ENCODE peak calls at places on chromosome 3, in five cellular contexts. One of them, this sample, is unnamed.

GRCh38 chr3:192819001-192819569 is 91.7 kb upstream of the FGF12 start:
- DNase-seq in fibroblast of pulmonary artery: peak
- DNase-seq in astrocyte of the spinal cord: peak
- DNase-seq in sigmoid colon: no peak
- DNase-seq in MM.1S: no peak
- DNase-seq in this sample: peak

GRCh38 chr3:196985298-196985697 is 16.7 kb upstream of the PIGZ start:
- DNase-seq in fibroblast of pulmonary artery: no peak
- DNase-seq in astrocyte of the spinal cord: no peak
- DNase-seq in sigmoid colon: no peak
- DNase-seq in MM.1S: no peak
- DNase-seq in this sample: no peak

GRCh38 chr3:72120806-72121778 is 336.1 kb upstream of the PROK2 start:
- DNase-seq in fibroblast of pulmonary artery: no peak
- DNase-seq in astrocyte of the spinal cord: no peak
- DNase-seq in sigmoid colon: no peak
- DNase-seq in MM.1S: no peak
- DNase-seq in this sample: no peak

GRCh38 chr3:110821586-110821985 is 250.0 kb upstream of the NECTIN3 start:
- DNase-seq in fibroblast of pulmonary artery: no peak
- DNase-seq in astrocyte of the spinal cord: no peak
- DNase-seq in sigmoid colon: no peak
- DNase-seq in MM.1S: no peak
- DNase-seq in this sample: peak

GRCh38 chr3:143171141-143171651 is 51.6 kb downstream of the CHST2 start:
- DNase-seq in fibroblast of pulmonary artery: peak
- DNase-seq in astrocyte of the spinal cord: peak
- DNase-seq in sigmoid colon: no peak
- DNase-seq in MM.1S: peak
- DNase-seq in this sample: peak

GRCh38 chr3:178275793-178276192 is 260.4 kb upstream of the KCNMB2 start:
- DNase-seq in fibroblast of pulmonary artery: no peak
- DNase-seq in astrocyte of the spinal cord: no peak
- DNase-seq in sigmoid colon: no peak
- DNase-seq in MM.1S: no peak
- DNase-seq in this sample: no peak

GRCh38 chr3:11392689-11393114 is 120.5 kb downstream of the ATG7 start:
- DNase-seq in fibroblast of pulmonary artery: no peak
- DNase-seq in astrocyte of the spinal cord: no peak
- DNase-seq in sigmoid colon: no peak
- DNase-seq in MM.1S: no peak
- DNase-seq in this sample: no peak

GRCh38 chr3:196159952-196160804 is 51.0 kb downstream of the ZDHHC19 start:
- DNase-seq in fibroblast of pulmonary artery: peak
- DNase-seq in astrocyte of the spinal cord: peak
- DNase-seq in sigmoid colon: no peak
- DNase-seq in MM.1S: peak
- DNase-seq in this sample: peak

GRCh38 chr3:71585891-71586809 is 2.6 kb upstream of the FOXP1 start:
- DNase-seq in fibroblast of pulmonary artery: peak
- DNase-seq in astrocyte of the spinal cord: peak
- DNase-seq in sigmoid colon: no peak
- DNase-seq in MM.1S: peak
- DNase-seq in this sample: peak

GRCh38 chr3:197029511-197030167 is at the start of gene MELTF:
- DNase-seq in fibroblast of pulmonary artery: peak
- DNase-seq in astrocyte of the spinal cord: peak
- DNase-seq in sigmoid colon: no peak
- DNase-seq in MM.1S: peak
- DNase-seq in this sample: peak

GRCh38 chr3:81468385-81468784 is 293.1 kb downstream of the GBE1 start:
- DNase-seq in fibroblast of pulmonary artery: no peak
- DNase-seq in astrocyte of the spinal cord: no peak
- DNase-seq in sigmoid colon: no peak
- DNase-seq in MM.1S: no peak
- DNase-seq in this sample: no peak

GRCh38 chr3:129695203-129695602 is 88.7 kb upstream of the PLXND1 start:
- DNase-seq in fibroblast of pulmonary artery: peak
- DNase-seq in astrocyte of the spinal cord: no peak
- DNase-seq in sigmoid colon: peak
- DNase-seq in MM.1S: no peak
- DNase-seq in this sample: peak

GRCh38 chr3:4752201-4753072 is 226.8 kb upstream of the BHLHE40 start:
- DNase-seq in fibroblast of pulmonary artery: no peak
- DNase-seq in astrocyte of the spinal cord: no peak
- DNase-seq in sigmoid colon: no peak
- DNase-seq in MM.1S: no peak
- DNase-seq in this sample: peak

GRCh38 chr3:95002665-95003064 is 939.8 kb downstream of the NSUN3 start:
- DNase-seq in fibroblast of pulmonary artery: no peak
- DNase-seq in astrocyte of the spinal cord: no peak
- DNase-seq in sigmoid colon: no peak
- DNase-seq in MM.1S: no peak
- DNase-seq in this sample: no peak

GRCh38 chr3:46656778-46657556 is 36.5 kb downstream of the ALS2CL start:
- DNase-seq in fibroblast of pulmonary artery: no peak
- DNase-seq in astrocyte of the spinal cord: no peak
- DNase-seq in sigmoid colon: no peak
- DNase-seq in MM.1S: no peak
- DNase-seq in this sample: peak

GRCh38 chr3:37171144-37171543 is 3.2 kb downstream of the LRRFIP2 start:
- DNase-seq in fibroblast of pulmonary artery: no peak
- DNase-seq in astrocyte of the spinal cord: no peak
- DNase-seq in sigmoid colon: no peak
- DNase-seq in MM.1S: no peak
- DNase-seq in this sample: no peak

DNA sequence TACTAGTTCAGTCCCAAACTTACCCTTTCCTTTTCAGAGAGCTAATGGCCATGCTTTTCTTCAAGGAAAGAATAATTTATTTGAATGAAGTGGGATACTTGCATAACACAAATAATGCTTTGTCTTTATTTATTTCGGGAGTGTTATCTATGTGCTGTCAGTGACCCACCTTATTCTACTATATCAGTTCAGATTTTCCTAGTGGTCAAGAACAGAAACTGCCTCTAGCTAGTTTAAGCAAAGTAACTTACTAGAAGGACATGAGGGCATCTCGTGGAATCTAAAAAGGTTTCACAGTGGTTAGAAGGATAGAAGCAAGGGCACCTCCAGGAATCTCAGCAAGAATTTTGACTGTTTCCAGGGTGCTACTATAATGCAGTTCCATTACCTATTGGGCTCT is 3.8 kb upstream of the TIMMDC1 start:
- DNase-seq in fibroblast of pulmonary artery: no peak
- DNase-seq in astrocyte of the spinal cord: no peak
- DNase-seq in sigmoid colon: no peak
- DNase-seq in MM.1S: no peak
- DNase-seq in this sample: no peak
- TF ChIP-seq CTCF in fibroblast of pulmonary artery: peak
- TF ChIP-seq CTCF in astrocyte of the spinal cord: peak
- TF ChIP-seq CTCF in sigmoid colon: no peak
- TF ChIP-seq CTCF in MM.1S: peak
- TF ChIP-seq CTCF in this sample: peak

GRCh38 chr3:127560051-127560787 is 30.3 kb downstream of the TPRA1 start:
- DNase-seq in fibroblast of pulmonary artery: no peak
- DNase-seq in astrocyte of the spinal cord: no peak
- DNase-seq in sigmoid colon: no peak
- DNase-seq in MM.1S: no peak
- DNase-seq in this sample: no peak
- H3K4me3 ChIP-seq in fibroblast of pulmonary artery: no peak
- H3K4me3 ChIP-seq in astrocyte of the spinal cord: no peak
- H3K4me3 ChIP-seq in sigmoid colon: no peak
- H3K4me3 ChIP-seq in MM.1S: no peak
- H3K4me3 ChIP-seq in this sample: no peak

GRCh38 chr3:185915642-185916041 is 22.2 kb downstream of the TRA2B start:
- DNase-seq in fibroblast of pulmonary artery: no peak
- DNase-seq in astrocyte of the spinal cord: no peak
- DNase-seq in sigmoid colon: no peak
- DNase-seq in MM.1S: no peak
- DNase-seq in this sample: no peak

GRCh38 chr3:185912929-185913901 is 24.6 kb downstream of the TRA2B start:
- DNase-seq in fibroblast of pulmonary artery: no peak
- DNase-seq in astrocyte of the spinal cord: no peak
- DNase-seq in sigmoid colon: no peak
- DNase-seq in MM.1S: no peak
- DNase-seq in this sample: no peak

GRCh38 chr3:185912512-185912911 is 25.3 kb downstream of the TRA2B start:
- DNase-seq in fibroblast of pulmonary artery: no peak
- DNase-seq in astrocyte of the spinal cord: no peak
- DNase-seq in sigmoid colon: no peak
- DNase-seq in MM.1S: no peak
- DNase-seq in this sample: no peak

GRCh38 chr3:185916042-185916833 is 21.6 kb downstream of the TRA2B start:
- DNase-seq in fibroblast of pulmonary artery: no peak
- DNase-seq in astrocyte of the spinal cord: no peak
- DNase-seq in sigmoid colon: no peak
- DNase-seq in MM.1S: no peak
- DNase-seq in this sample: no peak

DNA sequence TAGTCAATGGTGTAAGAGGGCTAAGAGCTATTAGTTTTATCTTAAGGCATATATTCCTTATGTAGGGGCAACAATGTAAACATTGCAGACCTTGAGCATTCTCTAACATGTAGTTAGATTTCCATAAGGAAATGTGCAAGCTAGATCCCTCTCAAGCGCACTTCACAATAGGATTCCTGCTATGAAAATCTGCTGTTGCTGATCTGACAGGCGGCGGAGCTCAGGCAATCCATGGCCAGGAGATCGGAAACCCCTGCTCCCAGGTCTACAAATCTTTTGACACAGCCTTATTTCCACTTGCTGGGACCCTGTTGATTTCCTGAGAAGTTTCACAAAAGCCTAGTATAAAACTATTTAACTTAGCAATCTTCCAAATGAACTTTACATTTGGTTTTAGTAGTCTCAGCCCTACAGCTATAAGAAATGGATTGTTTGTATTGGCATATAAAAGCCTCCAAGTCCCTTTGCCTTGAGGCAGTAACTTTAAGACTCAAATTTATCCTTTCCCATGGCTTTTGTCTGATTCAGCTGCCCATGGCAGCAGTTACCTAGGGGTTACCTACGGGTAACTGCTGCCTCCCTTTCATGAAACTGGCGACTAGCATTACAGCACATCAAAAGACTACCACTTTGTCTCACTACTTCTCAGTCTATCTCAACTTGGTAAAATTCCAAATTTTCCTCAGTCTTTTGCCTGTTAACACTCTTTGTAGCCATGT is 22.7 kb downstream of the TRA2B start:
- DNase-seq in fibroblast of pulmonary artery: no peak
- DNase-seq in astrocyte of the spinal cord: no peak
- DNase-seq in sigmoid colon: no peak
- DNase-seq in MM.1S: no peak
- DNase-seq in this sample: no peak
- TF ChIP-seq CTCF in fibroblast of pulmonary artery: no peak
- TF ChIP-seq CTCF in astrocyte of the spinal cord: no peak
- TF ChIP-seq CTCF in sigmoid colon: no peak
- TF ChIP-seq CTCF in MM.1S: no peak
- TF ChIP-seq CTCF in this sample: no peak

DNA sequence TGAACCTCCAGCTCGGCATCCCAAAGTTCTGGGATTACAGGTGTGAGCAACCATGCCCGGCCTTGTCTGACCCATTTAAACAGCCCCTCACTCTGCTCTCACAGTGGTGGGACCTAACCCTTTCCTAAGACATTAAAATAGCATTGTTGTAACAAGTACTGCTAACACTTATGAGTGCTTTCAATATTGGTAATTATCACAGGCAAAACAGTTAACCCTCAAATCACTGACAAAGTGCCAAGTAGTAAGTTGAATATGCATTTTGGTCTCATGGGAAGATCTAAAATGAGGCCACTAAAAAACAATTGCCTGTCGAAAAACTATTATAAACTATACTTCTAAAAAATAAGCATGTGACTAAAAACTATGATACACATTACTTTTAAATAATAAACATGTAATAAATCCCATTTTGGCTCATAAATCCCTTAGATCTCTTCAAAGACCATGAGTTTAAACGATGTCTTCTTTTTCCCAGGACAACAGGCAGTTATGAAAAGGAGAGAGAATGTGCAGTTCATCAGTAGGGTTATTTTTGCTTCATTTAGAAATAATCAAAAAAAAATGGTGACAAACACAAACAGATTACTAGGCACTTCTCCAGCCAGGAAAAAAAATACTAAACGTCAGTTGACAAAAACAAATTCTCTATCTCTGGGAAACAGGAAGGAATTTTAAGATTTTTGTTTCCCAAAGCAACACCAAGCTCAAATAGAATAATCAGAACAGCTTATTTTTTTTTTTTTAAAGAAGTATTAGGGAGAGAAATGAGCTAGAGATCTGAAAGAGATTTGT is 95.4 kb downstream of the RFTN1 start:
- DNase-seq in fibroblast of pulmonary artery: no peak
- DNase-seq in astrocyte of the spinal cord: no peak
- DNase-seq in sigmoid colon: no peak
- DNase-seq in MM.1S: no peak
- DNase-seq in this sample: no peak
- H3K4me3 ChIP-seq in fibroblast of pulmonary artery: no peak
- H3K4me3 ChIP-seq in astrocyte of the spinal cord: no peak
- H3K4me3 ChIP-seq in sigmoid colon: no peak
- H3K4me3 ChIP-seq in MM.1S: no peak
- H3K4me3 ChIP-seq in this sample: no peak

GRCh38 chr3:96865605-96866004 is 51.2 kb downstream of the EPHA6 start:
- DNase-seq in fibroblast of pulmonary artery: no peak
- DNase-seq in astrocyte of the spinal cord: no peak
- DNase-seq in sigmoid colon: no peak
- DNase-seq in MM.1S: peak
- DNase-seq in this sample: no peak

DNA sequence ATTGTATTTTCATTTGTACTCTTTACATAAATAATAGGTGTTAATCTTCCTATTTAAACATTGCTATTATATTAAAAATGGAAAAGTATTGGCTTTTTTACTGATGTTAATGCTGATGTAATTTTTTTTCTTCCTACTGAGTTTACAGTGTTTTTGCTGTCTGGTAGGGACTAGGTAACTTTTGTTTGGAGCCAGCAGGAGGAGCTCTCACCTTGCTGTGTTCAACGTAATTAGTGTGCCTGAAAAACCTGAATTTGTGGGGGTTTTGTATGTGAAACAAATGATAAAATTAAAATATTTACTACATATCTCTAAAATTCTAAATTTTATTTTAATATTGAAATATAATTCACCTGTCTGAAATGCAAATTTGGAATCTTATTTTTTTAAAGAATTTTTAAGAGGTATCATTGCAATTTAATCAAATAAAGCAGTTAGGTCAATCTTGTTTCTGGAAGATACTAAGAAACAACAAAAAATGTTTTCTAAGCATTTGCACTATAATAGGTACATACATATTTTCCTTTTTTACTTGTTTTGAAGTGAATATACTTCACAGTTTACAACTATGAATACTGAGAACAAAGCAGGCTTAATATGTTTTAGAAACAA is 48.8 kb downstream of the EPHA6 start:
- DNase-seq in fibroblast of pulmonary artery: peak
- DNase-seq in astrocyte of the spinal cord: peak
- DNase-seq in sigmoid colon: peak
- DNase-seq in MM.1S: peak
- DNase-seq in this sample: no peak
- TF ChIP-seq CTCF in fibroblast of pulmonary artery: peak
- TF ChIP-seq CTCF in astrocyte of the spinal cord: peak
- TF ChIP-seq CTCF in sigmoid colon: peak
- TF ChIP-seq CTCF in MM.1S: peak
- TF ChIP-seq CTCF in this sample: peak

GRCh38 chr3:132356568-132356967 is 39.4 kb downstream of the ACP3 start:
- DNase-seq in fibroblast of pulmonary artery: no peak
- DNase-seq in astrocyte of the spinal cord: no peak
- DNase-seq in sigmoid colon: no peak
- DNase-seq in MM.1S: no peak
- DNase-seq in this sample: no peak
- H3K4me3 ChIP-seq in fibroblast of pulmonary artery: no peak
- H3K4me3 ChIP-seq in astrocyte of the spinal cord: no peak
- H3K4me3 ChIP-seq in sigmoid colon: no peak
- H3K4me3 ChIP-seq in MM.1S: no peak
- H3K4me3 ChIP-seq in this sample: no peak